ENCODE peak calls at places on chromosome 21, in seven cellular contexts. E is psoas muscle, A is lower lobe of right lung, D is transverse colon, F is A549, S is fibroblast of lung, B is adrenal gland. H is an unnamed sample.

GRCh38 chr21:46637952-46638746 is 2.7 kb downstream of the PRMT2 start:
- DNase-seq in S (peak; percentile 13), B (no peak), F (no peak), D (no peak), A (no peak), E (no peak), H (no peak)

GRCh38 chr21:31557956-31558838 is 101.3 kb upstream of the SOD1 start:
- DNase-seq in B (no peak), D (peak; percentile 10), F (no peak), A (no peak), E (peak; percentile 22), S (peak; percentile 15), H (no peak)

GRCh38 chr21:37530901-37531351 is 164.4 kb downstream of the DYRK1A start:
- DNase-seq in B (no peak), D (no peak), A (no peak), S (no peak), E (no peak), F (no peak), H (no peak)

GRCh38 chr21:46409641-46410406 is 48.9 kb upstream of the DIP2A start:
- DNase-seq in A (peak; percentile 12), E (peak; percentile 4), B (no peak), S (no peak), F (no peak), D (no peak), H (no peak)

GRCh38 chr21:28445081-28445830 is 547.4 kb downstream of the LTN1 start:
- DNase-seq in F (no peak), S (peak; percentile 75), A (no peak), E (no peak), B (no peak), D (no peak), H (no peak)

GRCh38 chr21:26961704-26962103 is 5.2 kb downstream of the ADAMTS5 start:
- DNase-seq in B (no peak), S (no peak), F (no peak), E (no peak), A (no peak), D (no peak), H (no peak)

GRCh38 chr21:29053656-29054055 is 19.8 kb downstream of the CCT8 start:
- DNase-seq in S (peak; percentile 77), F (no peak), A (no peak), E (no peak), B (no peak), D (no peak), H (no peak)

GRCh38 chr21:17436626-17437111 is 76.2 kb upstream of the CXADR start:
- DNase-seq in A (no peak), S (no peak), B (no peak), F (no peak), D (no peak), E (no peak), H (no peak)

GRCh38 chr21:37862536-37862935 is 53.7 kb downstream of the KCNJ6 start:
- DNase-seq in D (no peak), F (peak; percentile 31), S (peak; percentile 45), A (no peak), E (no peak), B (peak; percentile 8), H (no peak)

GRCh38 chr21:17795084-17796036 is 23.8 kb downstream of the C21orf91 start:
- DNase-seq in D (no peak), A (no peak), F (no peak), B (no peak), E (no peak), S (no peak), H (no peak)

GRCh38 chr21:39673736-39674135 is 61.0 kb downstream of the B3GALT5 start:
- DNase-seq in D (no peak), B (no peak), S (no peak), F (no peak), A (no peak), E (no peak), H (no peak)

GRCh38 chr21:14119038-14119437 is 91.7 kb downstream of the LIPI start:
- DNase-seq in F (no peak), S (no peak), A (no peak), B (no peak), D (no peak), E (no peak), H (no peak)

GRCh38 chr21:35831791-35832190 is 228.5 kb downstream of the SETD4 start:
- DNase-seq in D (no peak), A (no peak), B (no peak), E (no peak), F (no peak), S (no peak), H (no peak)

GRCh38 chr21:35833388-35833787 is 226.9 kb downstream of the SETD4 start:
- DNase-seq in E (no peak), B (no peak), D (no peak), F (no peak), S (no peak), A (no peak), H (no peak)

GRCh38 chr21:35838350-35838749 is 222.0 kb downstream of the SETD4 start:
- DNase-seq in D (no peak), S (no peak), F (no peak), A (no peak), B (no peak), E (no peak), H (no peak)

GRCh38 chr21:35831230-35831629 is 229.1 kb downstream of the SETD4 start:
- DNase-seq in S (no peak), B (no peak), D (no peak), F (no peak), E (no peak), A (no peak), H (no peak)

DNA sequence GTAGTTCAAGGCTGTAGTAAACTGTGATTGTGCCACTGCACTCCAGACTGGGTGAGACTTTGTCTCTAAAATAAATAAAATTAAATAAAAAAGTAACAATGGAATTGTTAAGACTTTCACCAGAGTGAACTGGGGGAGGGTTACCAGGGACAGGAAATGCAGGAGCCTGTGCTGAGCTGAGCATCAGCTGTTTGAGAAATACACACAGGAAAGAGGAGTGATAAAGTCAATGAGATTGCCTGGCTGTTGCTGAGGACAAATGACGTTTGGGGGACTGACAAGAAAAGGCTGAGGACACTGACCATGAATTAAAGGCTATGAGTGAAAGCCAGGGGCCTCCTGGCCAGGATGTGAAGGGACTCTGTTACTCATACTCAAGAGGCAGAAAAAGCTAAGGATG is 226.3 kb downstream of the SETD4 start:
- DNase-seq in S (no peak), F (no peak), A (no peak), B (no peak), D (no peak), E (no peak), H (no peak)
- H3K4me1 ChIP-seq in S (no peaks in the 10 kb centered on the region), F (no peaks in the 10 kb centered on the region), A (no peaks in the 10 kb centered on the region), B (no peaks in the 10 kb centered on the region), D (no peaks in the 10 kb centered on the region), E (peaks cover under 1% of the 10 kb centered on the region), H (no peaks in the 10 kb centered on the region)

GRCh38 chr21:35562876-35563275 is 497.4 kb downstream of the SETD4 start:
- DNase-seq in S (no peak), D (no peak), A (no peak), B (no peak), E (no peak), F (no peak), H (no peak)
- H3K4me1 ChIP-seq in S (peaks cover 21% of the 10 kb centered on the region), D (no peaks in the 10 kb centered on the region), A (no peaks in the 10 kb centered on the region), B (peaks cover 29% of the 10 kb centered on the region), E (no peaks in the 10 kb centered on the region), F (no peaks in the 10 kb centered on the region), H (no peaks in the 10 kb centered on the region)

DNA sequence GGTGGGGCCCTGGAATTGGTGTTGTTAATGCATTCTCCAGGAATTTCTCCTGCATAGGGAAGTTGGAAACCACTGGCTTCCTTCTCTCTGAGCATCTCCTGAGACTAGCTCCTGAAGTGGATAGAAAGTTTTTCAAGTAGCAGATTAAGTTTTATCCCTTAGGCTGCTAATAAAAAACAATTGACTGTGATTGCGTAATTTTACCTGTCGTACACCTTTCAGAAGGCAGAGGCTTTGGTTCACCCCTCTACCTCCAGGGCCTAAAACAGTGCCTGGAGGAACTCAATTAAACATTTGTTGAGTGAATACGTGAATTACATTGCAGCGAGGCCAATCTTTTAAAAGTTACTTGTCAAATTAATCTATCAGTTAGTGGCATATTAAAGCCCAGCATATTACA is 3.4 kb downstream of the ITSN1 start:
- DNase-seq in S (no peak), A (no peak), D (no peak), F (no peak), E (no peak), B (no peak), H (no peak)
- H3K4me1 ChIP-seq in S (no peaks in the 10 kb centered on the region), A (peaks cover 18% of the 10 kb centered on the region), D (peaks cover 25% of the 10 kb centered on the region), F (peaks cover 21% of the 10 kb centered on the region), E (peaks cover 19% of the 10 kb centered on the region), B (peaks cover 49% of the 10 kb centered on the region), H (peaks cover 5% of the 10 kb centered on the region)

GRCh38 chr21:24110846-24111245 is 1496.4 kb downstream of the MRPL39 start:
- DNase-seq in S (peak; percentile 52), F (no peak), B (no peak), E (no peak), A (no peak), D (no peak), H (no peak)
- H3K4me1 ChIP-seq in S (no peaks in the 10 kb centered on the region), F (no peaks in the 10 kb centered on the region), B (no peaks in the 10 kb centered on the region), E (no peaks in the 10 kb centered on the region), A (no peaks in the 10 kb centered on the region), D (no peaks in the 10 kb centered on the region), H (no peaks in the 10 kb centered on the region)

GRCh38 chr21:42189860-42190491 is 29.0 kb upstream of the ABCG1 start:
- DNase-seq in B (no peak), F (no peak), S (no peak), E (no peak), A (no peak), D (no peak), H (no peak)
- H3K4me1 ChIP-seq in B (peaks cover 6% of the 10 kb centered on the region), F (peaks cover 5% of the 10 kb centered on the region), S (no peaks in the 10 kb centered on the region), E (no peaks in the 10 kb centered on the region), A (peaks cover 50% of the 10 kb centered on the region), D (peaks cover 10% of the 10 kb centered on the region), H (peaks cover 10% of the 10 kb centered on the region)

GRCh38 chr21:45109831-45110492 is 35.6 kb downstream of the ADARB1 start:
- DNase-seq in B (no peak), E (no peak), D (peak; percentile 52), F (no peak), S (peak; percentile 29), A (no peak), H (no peak)

GRCh38 chr21:45108034-45108790 is 33.8 kb downstream of the ADARB1 start:
- DNase-seq in E (no peak), S (no peak), B (no peak), D (no peak), A (no peak), F (no peak), H (no peak)

GRCh38 chr21:45110873-45111624 is 36.7 kb downstream of the ADARB1 start:
- DNase-seq in D (no peak), A (no peak), B (no peak), F (no peak), S (no peak), E (no peak), H (no peak)

GRCh38 chr21:45111703-45112102 is 37.3 kb downstream of the ADARB1 start:
- DNase-seq in B (no peak), F (no peak), S (no peak), A (no peak), D (no peak), E (no peak), H (no peak)

GRCh38 chr21:45108808-45109800 is 34.7 kb downstream of the ADARB1 start:
- DNase-seq in S (no peak), B (no peak), D (no peak), E (no peak), A (no peak), F (no peak), H (no peak)
- H3K4me1 ChIP-seq in S (no peaks in the 10 kb centered on the region), B (peaks cover 24% of the 10 kb centered on the region), D (peaks cover 12% of the 10 kb centered on the region), E (peaks cover 45% of the 10 kb centered on the region), A (peaks cover 47% of the 10 kb centered on the region), F (peaks cover 8% of the 10 kb centered on the region), H (peaks cover 20% of the 10 kb centered on the region)

GRCh38 chr21:42534901-42535378 is 21.3 kb downstream of the SLC37A1 start:
- DNase-seq in S (no peak), D (peak; percentile 19), E (no peak), B (no peak), F (no peak), A (peak; percentile 36), H (peak; percentile 24)
- H3K4me1 ChIP-seq in S (no peaks in the 10 kb centered on the region), D (peaks cover 26% of the 10 kb centered on the region), E (peaks cover 26% of the 10 kb centered on the region), B (peaks cover 17% of the 10 kb centered on the region), F (no peaks in the 10 kb centered on the region), A (peaks cover 28% of the 10 kb centered on the region), H (peaks cover 79% of the 10 kb centered on the region)

H was measured in stomach.